ENCODE peak calls at places on chromosomes 12 and 14, in six cellular contexts. E is naive thymus-derived CD4-positive, alpha-beta T cell; G is DND-41; R is A549; J is adrenal gland; K is Caco-2. S is an unnamed sample.

GRCh38 chr12:32906407-32907165 is 10.0 kb upstream of the PKP2 start:
- DNase-seq in R (no peak), G (no peak), K (no peak), J (no peak), E (no peak), S (peak; percentile 43)

GRCh38 chr14:75860561-75861160 is 121.1 kb downstream of the TGFB3 start:
- DNase-seq in R (no peak), E (no peak), G (no peak), K (peak; percentile 65), J (no peak), S (no peak)

GRCh38 chr12:122467983-122468382 is 32.7 kb downstream of the ZCCHC8 start:
- DNase-seq in R (peak; percentile 46), E (no peak), J (no peak), G (no peak), K (no peak), S (no peak)

GRCh38 chr14:93006484-93007128 is 83.7 kb downstream of the CHGA start:
- DNase-seq in J (no peak), G (no peak), E (no peak), R (no peak), K (no peak), S (no peak)

GRCh38 chr14:23302290-23303225 is at the start of gene PPP1R3E:
- DNase-seq in E (peak; percentile 87), R (peak; percentile 74), J (peak; percentile 74), K (peak; percentile 78), G (peak; percentile 83), S (peak; percentile 81)

GRCh38 chr12:71208053-71208685 is 50.4 kb upstream of the TSPAN8 start:
- DNase-seq in R (no peak), K (no peak), J (no peak), E (no peak), G (no peak), S (no peak)

GRCh38 chr12:56634242-56634836 is 4.2 kb upstream of the BAZ2A start:
- DNase-seq in R (peak; percentile 62), E (peak; percentile 59), J (peak; percentile 46), G (peak; percentile 57), K (peak; percentile 84), S (peak; percentile 83)

GRCh38 chr14:73153272-73153671 is 17.0 kb downstream of the PSEN1 start:
- DNase-seq in G (no peak), E (no peak), K (no peak), J (no peak), R (no peak), S (no peak)

GRCh38 chr12:122889658-122890561 is 6.0 kb downstream of the VPS37B start:
- DNase-seq in G (no peak), K (no peak), J (no peak), E (no peak), R (no peak), S (no peak)

GRCh38 chr12:116189692-116190091 is 87.8 kb downstream of the MED13L start:
- DNase-seq in E (no peak), R (no peak), J (no peak), K (no peak), G (no peak), S (no peak)

GRCh38 chr14:101113108-101113612 is 209.6 kb upstream of the RTL1 start:
- DNase-seq in R (no peak), J (no peak), K (no peak), G (no peak), E (peak; percentile 8), S (no peak)

GRCh38 chr14:35687335-35687939 is 121.7 kb downstream of the RALGAPA1 start:
- DNase-seq in K (peak; percentile 47), E (no peak), R (peak; percentile 60), J (peak; percentile 20), G (peak; percentile 47), S (peak; percentile 61)

GRCh38 chr14:94317259-94317658 is 5.9 kb downstream of the SERPINA6 start:
- DNase-seq in J (no peak), E (no peak), K (no peak), R (no peak), G (no peak), S (peak; percentile 51)

GRCh38 chr12:101107032-101107763 is 102.8 kb downstream of the SLC5A8 start:
- DNase-seq in K (no peak), R (no peak), G (no peak), E (no peak), J (no peak), S (no peak)

DNA sequence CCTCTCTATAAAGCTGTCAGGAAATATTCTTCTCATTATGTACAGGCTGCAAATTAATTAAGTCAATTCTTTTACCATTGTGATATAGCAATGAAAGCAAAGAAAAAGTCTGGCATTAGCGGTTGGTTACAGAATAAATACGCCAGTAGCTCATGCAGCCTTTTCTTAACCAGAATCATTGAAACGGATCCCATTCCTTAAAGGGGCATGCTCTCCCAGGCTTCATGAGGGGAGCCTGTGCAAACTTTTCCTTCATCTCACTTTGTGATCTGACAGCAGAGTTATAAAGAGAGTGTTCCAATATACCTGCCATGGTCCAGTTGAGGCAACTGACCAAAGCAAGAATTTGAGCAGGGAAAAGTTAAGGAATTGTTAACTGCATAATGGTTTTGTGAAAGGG is 337.7 kb downstream of the EMP1 start:
- DNase-seq in J (no peak), K (no peak), R (no peak), G (no peak), E (no peak), S (no peak)
- H3K4me3 ChIP-seq in J (no peak overlapping the region), K (no peak overlapping the region), R (no peak overlapping the region), G (no peak overlapping the region), E (no peak overlapping the region), S (no peak overlapping the region)

GRCh38 chr14:68376067-68376810 is 416.6 kb downstream of the ZFP36L1 start:
- DNase-seq in J (no peak), E (no peak), G (no peak), R (no peak), K (no peak), S (no peak)
- H3K4me1 ChIP-seq in J (no peaks in the 10 kb centered on the region), E (no peaks in the 10 kb centered on the region), G (no peaks in the 10 kb centered on the region), R (peaks cover 18% of the 10 kb centered on the region), K (peaks cover 9% of the 10 kb centered on the region), S (peaks cover 17% of the 10 kb centered on the region)

DNA sequence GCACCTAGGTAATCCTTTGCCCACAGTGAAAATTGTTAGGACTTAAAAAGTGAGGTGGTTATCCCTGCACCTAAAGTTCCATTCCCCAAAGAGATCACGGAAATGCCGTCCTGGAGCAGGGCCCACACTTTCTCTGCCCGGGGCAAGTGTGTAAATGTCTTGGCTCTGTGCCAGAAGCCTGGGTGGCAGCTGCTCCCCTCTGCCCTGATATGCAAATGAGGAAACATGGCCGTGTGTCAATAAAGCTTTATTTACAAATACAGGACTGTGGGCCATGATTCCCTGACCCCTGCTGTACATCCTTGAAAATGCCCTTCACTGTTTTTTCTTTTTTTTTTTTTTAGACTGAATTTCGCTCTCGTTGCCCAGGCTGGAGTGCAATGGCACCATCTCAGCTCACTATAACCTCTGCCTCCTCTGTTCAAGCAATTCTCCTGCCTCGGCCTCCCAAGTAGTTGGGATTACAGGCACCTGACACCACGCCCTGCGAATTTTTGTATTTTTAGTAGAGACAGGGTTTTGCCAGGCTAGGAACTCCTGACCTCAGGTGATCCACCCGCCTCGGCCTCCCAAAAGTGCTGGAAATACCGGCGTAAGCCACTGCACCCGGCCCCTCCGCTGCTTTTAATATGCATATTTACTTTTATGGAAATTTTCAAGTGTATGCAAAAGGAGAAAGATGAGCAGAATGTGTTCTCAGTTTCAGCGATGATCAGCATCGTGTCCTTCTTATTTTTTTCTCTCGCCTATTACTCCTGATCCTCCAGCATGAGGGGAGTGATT is 75.5 kb downstream of the GALNT9 start:
- DNase-seq in K (no peak), J (no peak), R (no peak), E (no peak), G (no peak), S (no peak)
- H3K9me3 ChIP-seq in K (no peaks in the 10 kb centered on the region), J (no peaks in the 10 kb centered on the region), R (no peaks in the 10 kb centered on the region), E (no peaks in the 10 kb centered on the region), G (no peaks in the 10 kb centered on the region), S (no peaks in the 10 kb centered on the region)

GRCh38 chr12:132614029-132614428 is 3.6 kb upstream of the LRCOL1 start:
- DNase-seq in K (no peak), E (no peak), R (no peak), J (no peak), G (no peak), S (no peak)

GRCh38 chr12:132611620-132612019 is 1.2 kb upstream of the LRCOL1 start:
- DNase-seq in E (no peak), R (no peak), G (no peak), J (no peak), K (no peak), S (no peak)

GRCh38 chr12:132608231-132609171 is 1.9 kb downstream of the LRCOL1 start:
- DNase-seq in J (no peak), K (no peak), G (no peak), R (no peak), E (no peak), S (no peak)

GRCh38 chr12:132610051-132610759 is at the start of gene LRCOL1:
- DNase-seq in E (no peak), R (no peak), J (no peak), G (no peak), K (no peak), S (no peak)

DNA sequence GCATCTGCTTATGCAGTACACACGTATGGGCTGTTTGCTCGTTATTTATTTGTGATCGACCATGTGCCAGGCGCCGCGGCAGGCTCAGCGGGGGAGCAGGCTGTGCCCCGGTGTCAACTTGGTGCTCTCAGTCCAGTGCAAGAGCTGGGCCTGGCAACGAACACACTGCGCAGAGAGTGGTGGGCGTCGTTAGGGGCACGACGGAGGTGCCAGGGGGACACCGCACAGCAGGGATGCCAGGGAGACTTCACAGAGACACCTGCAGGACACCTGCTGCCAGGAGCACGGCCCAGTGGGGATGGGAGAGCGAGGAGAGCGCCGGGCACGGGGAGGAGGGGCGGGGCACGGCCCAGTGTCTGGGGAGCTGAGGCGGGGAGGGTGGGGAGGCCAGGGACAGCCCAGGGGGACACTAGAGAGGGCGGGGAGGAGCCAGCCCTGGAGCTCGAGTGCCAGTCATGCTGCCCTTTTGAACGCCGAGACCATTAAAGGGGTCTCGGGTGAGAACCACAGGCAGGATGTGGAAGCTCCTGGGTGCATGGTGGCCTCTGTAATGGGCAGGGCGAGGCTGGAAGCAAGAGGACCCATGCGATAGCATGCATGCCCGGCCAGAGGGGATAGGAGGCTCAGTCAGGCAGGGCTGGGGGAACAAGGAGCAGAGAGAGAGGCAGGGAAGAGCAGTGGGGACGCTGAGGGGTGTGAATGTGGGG is 667 bp upstream of the LRCOL1 start:
- DNase-seq in G (no peak), R (no peak), E (no peak), J (no peak), K (no peak), S (no peak)
- H3K4me3 ChIP-seq in G (no peak overlapping the region), R (no peak overlapping the region), E (no peak overlapping the region), J (no peak overlapping the region), K (no peak overlapping the region), S (no peak overlapping the region)

GRCh38 chr14:103107941-103108748 is 13.6 kb downstream of the EXOC3L4 start:
- DNase-seq in G (no peak), K (no peak), J (no peak), E (no peak), R (peak; percentile 72), S (no peak)

GRCh38 chr14:103110681-103111296 is 12.5 kb upstream of the TNFAIP2 start:
- DNase-seq in E (no peak), G (no peak), R (no peak), J (no peak), K (no peak), S (no peak)

GRCh38 chr14:103108749-103109207 is 14.3 kb downstream of the EXOC3L4 start:
- DNase-seq in E (no peak), J (no peak), G (peak; percentile 28), K (no peak), R (peak; percentile 81), S (no peak)

GRCh38 chr14:103111297-103111981 is 11.8 kb upstream of the TNFAIP2 start:
- DNase-seq in R (peak; percentile 92), E (no peak), K (no peak), G (no peak), J (no peak), S (no peak)

GRCh38 chr14:103109789-103110415 is 13.4 kb upstream of the TNFAIP2 start:
- DNase-seq in K (peak; percentile 67), J (no peak), R (peak; percentile 91), E (no peak), G (no peak), S (no peak)
- H3K4me1 ChIP-seq in K (peaks cover 28% of the 10 kb centered on the region), J (peaks cover 10% of the 10 kb centered on the region), R (peaks cover 89% of the 10 kb centered on the region), E (peaks cover 3% of the 10 kb centered on the region), G (peaks cover 5% of the 10 kb centered on the region), S (no peaks in the 10 kb centered on the region)

GRCh38 chr12:53179694-53180269 is 740 bp upstream of the ZNF740 start:
- DNase-seq in J (no peak), K (no peak), R (no peak), E (no peak), G (no peak), S (no peak)
- H3K9me3 ChIP-seq in J (no peaks in the 10 kb centered on the region), K (no peaks in the 10 kb centered on the region), R (no peaks in the 10 kb centered on the region), E (no peaks in the 10 kb centered on the region), G (no peaks in the 10 kb centered on the region), S (no peaks in the 10 kb centered on the region)